ENCODE peak calls at places on chromosomes 6 and 20, in four cellular contexts. One of them, this sample, is unnamed. For H3K4me1 and H3K9me3, the result is how much of the 10 kb centered on the place peaks cover.

GRCh38 chr20:926646-927045 is 10.5 kb upstream of the ANGPT4 start:
- DNase-seq in transverse colon: no peak
- DNase-seq in H1: no peak
- DNase-seq in ovary: no peak
- DNase-seq in this sample: no peak

GRCh38 chr6:2197177-2197671 is 48.2 kb downstream of the GMDS start:
- DNase-seq in transverse colon: no peak
- DNase-seq in H1: no peak
- DNase-seq in ovary: peak
- DNase-seq in this sample: peak

GRCh38 chr6:139376604-139377218 is 2.3 kb upstream of the CITED2 start:
- DNase-seq in transverse colon: peak
- DNase-seq in H1: no peak
- DNase-seq in ovary: peak
- DNase-seq in this sample: peak

GRCh38 chr6:146544783-146545182 is 1.1 kb downstream of the RAB32 start:
- DNase-seq in transverse colon: no peak
- DNase-seq in H1: no peak
- DNase-seq in ovary: no peak
- DNase-seq in this sample: no peak

GRCh38 chr6:112441607-112442006 is 94.5 kb downstream of the RFPL4B start:
- DNase-seq in transverse colon: no peak
- DNase-seq in H1: no peak
- DNase-seq in ovary: no peak
- DNase-seq in this sample: no peak

GRCh38 chr20:21528870-21529269 is 15.0 kb upstream of the NKX2-2 start:
- DNase-seq in transverse colon: no peak
- DNase-seq in H1: no peak
- DNase-seq in ovary: no peak
- DNase-seq in this sample: no peak

GRCh38 chr6:34237722-34238506 is 1.2 kb downstream of the HMGA1 start:
- DNase-seq in transverse colon: peak
- DNase-seq in H1: no peak
- DNase-seq in ovary: peak
- DNase-seq in this sample: no peak

GRCh38 chr6:117072134-117072533 is 193.2 kb upstream of the VGLL2 start:
- DNase-seq in transverse colon: no peak
- DNase-seq in H1: no peak
- DNase-seq in ovary: no peak
- DNase-seq in this sample: no peak

GRCh38 chr6:95249176-95249575 is 328.2 kb upstream of the MANEA start:
- DNase-seq in transverse colon: no peak
- DNase-seq in H1: no peak
- DNase-seq in ovary: no peak
- DNase-seq in this sample: no peak

GRCh38 chr6:13952101-13952500 is 27.3 kb downstream of the RNF182 start:
- DNase-seq in transverse colon: no peak
- DNase-seq in H1: no peak
- DNase-seq in ovary: no peak
- DNase-seq in this sample: no peak

GRCh38 chr6:154166140-154166539 is 127.1 kb downstream of the OPRM1 start:
- DNase-seq in transverse colon: no peak
- DNase-seq in H1: no peak
- DNase-seq in ovary: no peak
- DNase-seq in this sample: peak

GRCh38 chr6:14596410-14596809 is 478.8 kb downstream of the CD83 start:
- DNase-seq in transverse colon: no peak
- DNase-seq in H1: no peak
- DNase-seq in ovary: no peak
- DNase-seq in this sample: no peak

GRCh38 chr20:1945134-1945618 is 48.7 kb downstream of the PDYN start:
- DNase-seq in transverse colon: peak
- DNase-seq in H1: no peak
- DNase-seq in ovary: peak
- DNase-seq in this sample: peak

GRCh38 chr20:4864292-4864691 is 137.0 kb downstream of the SLC23A2 start:
- DNase-seq in transverse colon: no peak
- DNase-seq in H1: no peak
- DNase-seq in ovary: no peak
- DNase-seq in this sample: no peak

GRCh38 chr20:822651-823325 is 10.7 kb upstream of the FAM110A start:
- DNase-seq in transverse colon: no peak
- DNase-seq in H1: no peak
- DNase-seq in ovary: no peak
- DNase-seq in this sample: no peak

GRCh38 chr20:4666001-4666470 is 55.7 kb upstream of the PRND start:
- DNase-seq in transverse colon: peak
- DNase-seq in H1: no peak
- DNase-seq in ovary: no peak
- DNase-seq in this sample: no peak

GRCh38 chr6:106448000-106448426 is 87.5 kb downstream of the CRYBG1 start:
- DNase-seq in transverse colon: peak
- DNase-seq in H1: no peak
- DNase-seq in ovary: no peak
- DNase-seq in this sample: peak

GRCh38 chr6:143294265-143294664 is 156.2 kb downstream of the ADAT2 start:
- DNase-seq in transverse colon: no peak
- DNase-seq in H1: no peak
- DNase-seq in ovary: no peak
- DNase-seq in this sample: no peak

GRCh38 chr6:3444276-3445088 is 12.4 kb downstream of the SLC22A23 start:
- DNase-seq in transverse colon: no peak
- DNase-seq in H1: peak
- DNase-seq in ovary: no peak
- DNase-seq in this sample: no peak

GRCh38 chr20:47876348-47877056 is 91.2 kb upstream of the SULF2 start:
- DNase-seq in transverse colon: no peak
- DNase-seq in H1: no peak
- DNase-seq in ovary: no peak
- DNase-seq in this sample: no peak

GRCh38 chr6:21507811-21508210 is 85.7 kb upstream of the SOX4 start:
- DNase-seq in transverse colon: no peak
- DNase-seq in H1: no peak
- DNase-seq in ovary: no peak
- DNase-seq in this sample: no peak

GRCh38 chr20:33940701-33941100 is 53.0 kb upstream of the RALY start:
- DNase-seq in transverse colon: no peak
- DNase-seq in H1: no peak
- DNase-seq in ovary: no peak
- DNase-seq in this sample: no peak

GRCh38 chr20:33948480-33948879 is 45.2 kb upstream of the RALY start:
- DNase-seq in transverse colon: no peak
- DNase-seq in H1: no peak
- DNase-seq in ovary: no peak
- DNase-seq in this sample: no peak

GRCh38 chr20:33947709-33948295 is 45.9 kb upstream of the RALY start:
- DNase-seq in transverse colon: peak
- DNase-seq in H1: peak
- DNase-seq in ovary: no peak
- DNase-seq in this sample: no peak

GRCh38 chr20:33945391-33946079 is 48.2 kb upstream of the RALY start:
- DNase-seq in transverse colon: no peak
- DNase-seq in H1: no peak
- DNase-seq in ovary: no peak
- DNase-seq in this sample: no peak

GRCh38 chr20:33944914-33945313 is 48.8 kb upstream of the RALY start:
- DNase-seq in transverse colon: no peak
- DNase-seq in H1: no peak
- DNase-seq in ovary: no peak
- DNase-seq in this sample: no peak
- TF ChIP-seq EP300 in transverse colon: no peak
- TF ChIP-seq EP300 in H1: no peak
- TF ChIP-seq EP300 in ovary: no peak
- TF ChIP-seq EP300 in this sample: no peak

GRCh38 chr6:144347933-144348332 is 62.8 kb downstream of the UTRN start:
- DNase-seq in transverse colon: no peak
- DNase-seq in H1: no peak
- DNase-seq in ovary: no peak
- DNase-seq in this sample: no peak

GRCh38 chr6:144347447-144347758 is 62.3 kb downstream of the UTRN start:
- DNase-seq in transverse colon: no peak
- DNase-seq in H1: no peak
- DNase-seq in ovary: no peak
- DNase-seq in this sample: no peak

GRCh38 chr6:144344651-144345050 is 59.5 kb downstream of the UTRN start:
- DNase-seq in transverse colon: no peak
- DNase-seq in H1: no peak
- DNase-seq in ovary: no peak
- DNase-seq in this sample: no peak

GRCh38 chr6:144345451-144345850 is 60.3 kb downstream of the UTRN start:
- DNase-seq in transverse colon: no peak
- DNase-seq in H1: no peak
- DNase-seq in ovary: no peak
- DNase-seq in this sample: no peak

DNA sequence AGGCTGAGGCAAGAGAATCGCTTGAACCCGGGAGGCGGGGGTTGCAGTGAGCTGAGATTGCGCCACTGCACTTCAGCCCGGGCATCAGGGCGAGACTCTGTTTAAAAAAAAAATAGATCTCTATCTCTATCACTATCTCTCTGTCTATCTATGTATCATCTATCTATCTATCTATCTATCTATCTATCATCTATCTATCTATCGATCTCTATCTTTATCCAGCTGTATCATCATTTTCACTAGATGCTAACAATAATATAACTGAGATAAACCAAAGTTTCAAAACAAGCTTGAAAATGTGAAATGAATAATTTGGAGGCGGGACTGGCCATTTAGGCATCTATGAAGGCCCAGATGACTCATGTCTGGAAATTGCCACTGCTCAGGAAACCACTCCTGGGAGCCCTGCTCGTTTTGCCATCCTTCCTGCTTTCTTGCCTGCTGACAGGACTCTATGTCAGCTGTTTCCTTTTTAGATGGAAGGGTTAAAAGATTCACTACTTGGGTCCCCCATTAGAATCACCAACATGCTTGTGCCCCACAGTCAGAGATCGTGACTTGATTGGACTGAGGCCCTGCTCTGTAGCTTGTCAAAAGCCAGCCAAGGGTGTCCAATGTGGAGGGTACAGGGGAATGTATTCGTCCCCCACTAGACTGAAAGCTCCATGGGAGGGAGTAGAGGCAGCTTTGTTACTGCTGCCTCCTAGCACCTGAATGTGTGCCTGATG is 61.7 kb downstream of the UTRN start:
- DNase-seq in transverse colon: no peak
- DNase-seq in H1: no peak
- DNase-seq in ovary: no peak
- DNase-seq in this sample: no peak
- H3K4me1 ChIP-seq in transverse colon: under half
- H3K4me1 ChIP-seq in H1: under half
- H3K4me1 ChIP-seq in ovary: under half
- H3K4me1 ChIP-seq in this sample: under half

GRCh38 chr6:145442110-145442509 is 293.2 kb downstream of the EPM2A start:
- DNase-seq in transverse colon: no peak
- DNase-seq in H1: no peak
- DNase-seq in ovary: no peak
- DNase-seq in this sample: no peak

GRCh38 chr6:145445674-145446073 is 289.6 kb downstream of the EPM2A start:
- DNase-seq in transverse colon: no peak
- DNase-seq in H1: no peak
- DNase-seq in ovary: no peak
- DNase-seq in this sample: no peak
- H3K9me3 ChIP-seq in transverse colon: under half
- H3K9me3 ChIP-seq in H1: under half
- H3K9me3 ChIP-seq in ovary: under half
- H3K9me3 ChIP-seq in this sample: under half

GRCh38 chr6:134470090-134470975 is 152.4 kb upstream of the SGK1 start:
- DNase-seq in transverse colon: no peak
- DNase-seq in H1: no peak
- DNase-seq in ovary: no peak
- DNase-seq in this sample: no peak
- TF ChIP-seq EP300 in transverse colon: no peak
- TF ChIP-seq EP300 in H1: no peak
- TF ChIP-seq EP300 in ovary: no peak
- TF ChIP-seq EP300 in this sample: no peak